ENCODE peak calls at places on chromosomes 2 and 18, in ten cellular contexts. One of them, this sample, is unnamed.

GRCh38 chr2:101426808-101427207 is 39.5 kb upstream of the CREG2 start:
- DNase-seq in PC-9: no peak
- DNase-seq in left lung: no peak
- DNase-seq in left ventricle myocardium inferior: no peak
- DNase-seq in colonic mucosa: no peak
- DNase-seq in mucosa of descending colon: no peak
- DNase-seq in astrocyte of the cerebellum: no peak
- DNase-seq in CD4-positive, alpha-beta T cell: no peak
- DNase-seq in tibial nerve: no peak
- DNase-seq in fibroblast of mammary gland: no peak
- DNase-seq in this sample: no peak

GRCh38 chr2:147660680-147661079 is 184.1 kb upstream of the ACVR2A start:
- DNase-seq in PC-9: no peak
- DNase-seq in left lung: no peak
- DNase-seq in left ventricle myocardium inferior: no peak
- DNase-seq in colonic mucosa: no peak
- DNase-seq in mucosa of descending colon: no peak
- DNase-seq in astrocyte of the cerebellum: no peak
- DNase-seq in CD4-positive, alpha-beta T cell: no peak
- DNase-seq in tibial nerve: no peak
- DNase-seq in fibroblast of mammary gland: no peak
- DNase-seq in this sample: no peak

GRCh38 chr2:27715318-27716165 is 51.9 kb downstream of the SLC4A1AP start:
- DNase-seq in PC-9: peak; percentile 78
- DNase-seq in left lung: peak; percentile 76
- DNase-seq in left ventricle myocardium inferior: peak; percentile 79
- DNase-seq in colonic mucosa: no peak
- DNase-seq in mucosa of descending colon: no peak
- DNase-seq in astrocyte of the cerebellum: no peak
- DNase-seq in CD4-positive, alpha-beta T cell: no peak
- DNase-seq in tibial nerve: no peak
- DNase-seq in fibroblast of mammary gland: peak; percentile 58
- DNase-seq in this sample: no peak

GRCh38 chr2:208186465-208186864 is 3.4 kb downstream of the C2orf80 start:
- DNase-seq in PC-9: no peak
- DNase-seq in left lung: no peak
- DNase-seq in left ventricle myocardium inferior: no peak
- DNase-seq in colonic mucosa: no peak
- DNase-seq in mucosa of descending colon: no peak
- DNase-seq in astrocyte of the cerebellum: no peak
- DNase-seq in CD4-positive, alpha-beta T cell: no peak
- DNase-seq in tibial nerve: no peak
- DNase-seq in fibroblast of mammary gland: no peak
- DNase-seq in this sample: no peak

GRCh38 chr2:36615214-36615613 is 17.2 kb upstream of the FEZ2 start:
- DNase-seq in PC-9: no peak
- DNase-seq in left lung: no peak
- DNase-seq in left ventricle myocardium inferior: no peak
- DNase-seq in colonic mucosa: no peak
- DNase-seq in mucosa of descending colon: no peak
- DNase-seq in astrocyte of the cerebellum: no peak
- DNase-seq in CD4-positive, alpha-beta T cell: no peak
- DNase-seq in tibial nerve: no peak
- DNase-seq in fibroblast of mammary gland: peak; percentile 85
- DNase-seq in this sample: no peak

GRCh38 chr18:25935356-25935755 is 155.1 kb downstream of the SS18 start:
- DNase-seq in PC-9: no peak
- DNase-seq in left lung: no peak
- DNase-seq in left ventricle myocardium inferior: no peak
- DNase-seq in colonic mucosa: no peak
- DNase-seq in mucosa of descending colon: no peak
- DNase-seq in astrocyte of the cerebellum: no peak
- DNase-seq in CD4-positive, alpha-beta T cell: no peak
- DNase-seq in tibial nerve: no peak
- DNase-seq in fibroblast of mammary gland: no peak
- DNase-seq in this sample: no peak

GRCh38 chr2:9364791-9365497 is 58.4 kb downstream of the ITGB1BP1 start:
- DNase-seq in PC-9: peak; percentile 19
- DNase-seq in left lung: no peak
- DNase-seq in left ventricle myocardium inferior: no peak
- DNase-seq in colonic mucosa: no peak
- DNase-seq in mucosa of descending colon: no peak
- DNase-seq in astrocyte of the cerebellum: no peak
- DNase-seq in CD4-positive, alpha-beta T cell: no peak
- DNase-seq in tibial nerve: no peak
- DNase-seq in fibroblast of mammary gland: no peak
- DNase-seq in this sample: no peak

GRCh38 chr18:58180738-58181353 is 136.8 kb downstream of the NEDD4L start:
- DNase-seq in PC-9: peak; percentile 52
- DNase-seq in left lung: no peak
- DNase-seq in left ventricle myocardium inferior: no peak
- DNase-seq in colonic mucosa: peak; percentile 78
- DNase-seq in mucosa of descending colon: no peak
- DNase-seq in astrocyte of the cerebellum: no peak
- DNase-seq in CD4-positive, alpha-beta T cell: peak; percentile 61
- DNase-seq in tibial nerve: peak; percentile 78
- DNase-seq in fibroblast of mammary gland: peak; percentile 53
- DNase-seq in this sample: peak; percentile 34

GRCh38 chr18:67589325-67589724 is 72.8 kb upstream of the DSEL start:
- DNase-seq in PC-9: no peak
- DNase-seq in left lung: no peak
- DNase-seq in left ventricle myocardium inferior: no peak
- DNase-seq in colonic mucosa: no peak
- DNase-seq in mucosa of descending colon: no peak
- DNase-seq in astrocyte of the cerebellum: no peak
- DNase-seq in CD4-positive, alpha-beta T cell: no peak
- DNase-seq in tibial nerve: no peak
- DNase-seq in fibroblast of mammary gland: no peak
- DNase-seq in this sample: no peak

GRCh38 chr18:62523631-62524442 is 1.0 kb downstream of the ZCCHC2 start:
- DNase-seq in PC-9: peak; percentile 15
- DNase-seq in left lung: peak; percentile 91
- DNase-seq in left ventricle myocardium inferior: peak; percentile 33
- DNase-seq in colonic mucosa: peak; percentile 38
- DNase-seq in mucosa of descending colon: peak; percentile 81
- DNase-seq in astrocyte of the cerebellum: no peak
- DNase-seq in CD4-positive, alpha-beta T cell: peak; percentile 55
- DNase-seq in tibial nerve: peak; percentile 15
- DNase-seq in fibroblast of mammary gland: peak; percentile 45
- DNase-seq in this sample: peak; percentile 47

GRCh38 chr2:148594216-148594615 is 50.3 kb upstream of the EPC2 start:
- DNase-seq in PC-9: peak; percentile 20
- DNase-seq in left lung: no peak
- DNase-seq in left ventricle myocardium inferior: no peak
- DNase-seq in colonic mucosa: no peak
- DNase-seq in mucosa of descending colon: no peak
- DNase-seq in astrocyte of the cerebellum: no peak
- DNase-seq in CD4-positive, alpha-beta T cell: no peak
- DNase-seq in tibial nerve: no peak
- DNase-seq in fibroblast of mammary gland: no peak
- DNase-seq in this sample: no peak

GRCh38 chr18:80247403-80247916 is at the start of gene PARD6G:
- DNase-seq in PC-9: peak; percentile 11
- DNase-seq in left lung: peak; percentile 91
- DNase-seq in left ventricle myocardium inferior: peak; percentile 85
- DNase-seq in colonic mucosa: peak; percentile 84
- DNase-seq in mucosa of descending colon: peak; percentile 77
- DNase-seq in astrocyte of the cerebellum: peak; percentile 33
- DNase-seq in CD4-positive, alpha-beta T cell: peak; percentile 58
- DNase-seq in tibial nerve: peak; percentile 61
- DNase-seq in fibroblast of mammary gland: peak; percentile 47
- DNase-seq in this sample: no peak

GRCh38 chr18:67183398-67183797 is 333.1 kb downstream of the DSEL start:
- DNase-seq in PC-9: no peak
- DNase-seq in left lung: no peak
- DNase-seq in left ventricle myocardium inferior: no peak
- DNase-seq in colonic mucosa: no peak
- DNase-seq in mucosa of descending colon: no peak
- DNase-seq in astrocyte of the cerebellum: no peak
- DNase-seq in CD4-positive, alpha-beta T cell: no peak
- DNase-seq in tibial nerve: no peak
- DNase-seq in fibroblast of mammary gland: no peak
- DNase-seq in this sample: no peak

GRCh38 chr2:45722477-45722876 is 71.0 kb downstream of the PRKCE start:
- DNase-seq in PC-9: no peak
- DNase-seq in left lung: no peak
- DNase-seq in left ventricle myocardium inferior: no peak
- DNase-seq in colonic mucosa: no peak
- DNase-seq in mucosa of descending colon: no peak
- DNase-seq in astrocyte of the cerebellum: no peak
- DNase-seq in CD4-positive, alpha-beta T cell: no peak
- DNase-seq in tibial nerve: no peak
- DNase-seq in fibroblast of mammary gland: no peak
- DNase-seq in this sample: no peak
- TF ChIP-seq CTCF in PC-9: no peak
- TF ChIP-seq CTCF in left lung: no peak
- TF ChIP-seq CTCF in left ventricle myocardium inferior: no peak
- TF ChIP-seq CTCF in colonic mucosa: no peak
- TF ChIP-seq CTCF in mucosa of descending colon: no peak
- TF ChIP-seq CTCF in astrocyte of the cerebellum: no peak
- TF ChIP-seq CTCF in CD4-positive, alpha-beta T cell: no peak
- TF ChIP-seq CTCF in tibial nerve: no peak
- TF ChIP-seq CTCF in fibroblast of mammary gland: no peak
- TF ChIP-seq CTCF in this sample: no peak

GRCh38 chr18:50075772-50076171 is 119.2 kb downstream of the MYO5B start:
- DNase-seq in PC-9: no peak
- DNase-seq in left lung: no peak
- DNase-seq in left ventricle myocardium inferior: no peak
- DNase-seq in colonic mucosa: no peak
- DNase-seq in mucosa of descending colon: no peak
- DNase-seq in astrocyte of the cerebellum: no peak
- DNase-seq in CD4-positive, alpha-beta T cell: no peak
- DNase-seq in tibial nerve: no peak
- DNase-seq in fibroblast of mammary gland: no peak
- DNase-seq in this sample: no peak
- TF ChIP-seq CTCF in PC-9: no peak
- TF ChIP-seq CTCF in left lung: no peak
- TF ChIP-seq CTCF in left ventricle myocardium inferior: no peak
- TF ChIP-seq CTCF in colonic mucosa: no peak
- TF ChIP-seq CTCF in mucosa of descending colon: no peak
- TF ChIP-seq CTCF in astrocyte of the cerebellum: no peak
- TF ChIP-seq CTCF in CD4-positive, alpha-beta T cell: no peak
- TF ChIP-seq CTCF in tibial nerve: no peak
- TF ChIP-seq CTCF in fibroblast of mammary gland: no peak
- TF ChIP-seq CTCF in this sample: no peak

GRCh38 chr18:14085770-14086458 is 46.3 kb downstream of the ZNF519 start:
- DNase-seq in PC-9: no peak
- DNase-seq in left lung: no peak
- DNase-seq in left ventricle myocardium inferior: no peak
- DNase-seq in colonic mucosa: no peak
- DNase-seq in mucosa of descending colon: no peak
- DNase-seq in astrocyte of the cerebellum: no peak
- DNase-seq in CD4-positive, alpha-beta T cell: no peak
- DNase-seq in tibial nerve: no peak
- DNase-seq in fibroblast of mammary gland: no peak
- DNase-seq in this sample: no peak

GRCh38 chr18:14089176-14089575 is 43.1 kb downstream of the ZNF519 start:
- DNase-seq in PC-9: no peak
- DNase-seq in left lung: no peak
- DNase-seq in left ventricle myocardium inferior: no peak
- DNase-seq in colonic mucosa: no peak
- DNase-seq in mucosa of descending colon: no peak
- DNase-seq in astrocyte of the cerebellum: no peak
- DNase-seq in CD4-positive, alpha-beta T cell: no peak
- DNase-seq in tibial nerve: no peak
- DNase-seq in fibroblast of mammary gland: no peak
- DNase-seq in this sample: no peak

GRCh38 chr18:14089781-14090180 is 42.5 kb downstream of the ZNF519 start:
- DNase-seq in PC-9: peak; percentile 27
- DNase-seq in left lung: no peak
- DNase-seq in left ventricle myocardium inferior: no peak
- DNase-seq in colonic mucosa: no peak
- DNase-seq in mucosa of descending colon: no peak
- DNase-seq in astrocyte of the cerebellum: no peak
- DNase-seq in CD4-positive, alpha-beta T cell: no peak
- DNase-seq in tibial nerve: no peak
- DNase-seq in fibroblast of mammary gland: peak; percentile 2
- DNase-seq in this sample: no peak

DNA sequence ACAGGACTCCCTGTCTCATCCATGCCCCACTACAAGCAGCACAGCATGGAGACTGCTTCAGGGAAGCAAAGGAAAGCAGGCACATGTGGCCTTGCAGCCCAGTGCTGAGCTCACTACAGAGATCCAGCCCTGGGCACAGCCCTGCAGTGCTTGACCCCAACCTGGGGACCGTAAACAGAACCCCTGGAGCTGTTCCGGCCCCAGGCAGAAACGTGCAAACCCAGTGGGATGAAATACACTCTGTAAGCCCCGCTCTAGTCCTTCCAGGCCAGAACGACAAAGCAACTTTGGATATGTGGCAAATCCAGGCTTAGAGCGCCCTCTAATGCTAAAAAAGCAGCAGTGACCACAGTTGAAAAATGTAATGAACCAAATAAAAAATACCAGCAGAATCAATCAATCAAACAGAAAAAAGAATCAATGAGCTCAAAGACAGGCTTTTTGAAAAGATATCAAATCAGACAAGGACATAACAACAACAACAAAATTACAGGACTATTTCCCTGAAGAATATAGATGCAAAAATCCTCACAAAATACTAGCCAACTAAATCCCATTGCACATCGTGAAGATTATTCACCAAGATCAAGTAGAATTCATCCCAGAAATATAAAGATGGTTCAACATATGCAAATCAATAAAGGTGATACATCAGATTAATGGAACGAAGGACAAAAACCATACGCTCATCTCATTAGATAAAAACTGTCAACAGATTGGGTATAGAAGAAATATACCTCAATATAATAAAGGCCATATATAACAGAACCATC is 45.6 kb downstream of the ZNF519 start:
- DNase-seq in PC-9: peak; percentile 19
- DNase-seq in left lung: no peak
- DNase-seq in left ventricle myocardium inferior: no peak
- DNase-seq in colonic mucosa: no peak
- DNase-seq in mucosa of descending colon: no peak
- DNase-seq in astrocyte of the cerebellum: no peak
- DNase-seq in CD4-positive, alpha-beta T cell: no peak
- DNase-seq in tibial nerve: no peak
- DNase-seq in fibroblast of mammary gland: peak; percentile 53
- DNase-seq in this sample: no peak
- TF ChIP-seq CTCF in PC-9: peak; percentile 84
- TF ChIP-seq CTCF in left lung: peak; percentile 47
- TF ChIP-seq CTCF in left ventricle myocardium inferior: peak; percentile 66
- TF ChIP-seq CTCF in colonic mucosa: peak; percentile 51
- TF ChIP-seq CTCF in mucosa of descending colon: peak; percentile 27
- TF ChIP-seq CTCF in astrocyte of the cerebellum: peak; percentile 68
- TF ChIP-seq CTCF in CD4-positive, alpha-beta T cell: no peak
- TF ChIP-seq CTCF in tibial nerve: peak; percentile 21
- TF ChIP-seq CTCF in fibroblast of mammary gland: peak; percentile 77
- TF ChIP-seq CTCF in this sample: no peak

DNA sequence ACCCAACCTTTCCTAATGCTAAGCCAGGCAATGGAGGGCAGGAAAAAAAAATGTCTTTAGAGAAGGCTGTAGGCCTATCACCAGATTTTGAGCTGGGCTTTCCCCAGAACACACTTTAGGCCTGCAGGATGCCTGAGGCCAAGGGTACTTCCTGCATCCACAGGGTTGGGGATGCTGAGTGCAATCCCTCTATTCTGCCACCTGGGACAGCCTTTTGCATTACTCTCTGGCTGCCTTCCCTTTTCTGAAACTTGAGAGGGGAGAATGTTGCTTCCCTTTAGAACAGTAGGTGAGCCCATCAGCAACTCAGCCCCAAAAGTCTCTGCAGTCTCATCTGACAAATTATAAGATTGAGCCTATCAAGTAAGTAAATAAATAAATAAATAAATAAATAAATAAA is 195.2 kb downstream of the SLC8A1 start:
- DNase-seq in PC-9: no peak
- DNase-seq in left lung: no peak
- DNase-seq in left ventricle myocardium inferior: no peak
- DNase-seq in colonic mucosa: no peak
- DNase-seq in mucosa of descending colon: no peak
- DNase-seq in astrocyte of the cerebellum: no peak
- DNase-seq in CD4-positive, alpha-beta T cell: no peak
- DNase-seq in tibial nerve: no peak
- DNase-seq in fibroblast of mammary gland: no peak
- DNase-seq in this sample: no peak
- TF ChIP-seq CTCF in PC-9: peak; percentile 53
- TF ChIP-seq CTCF in left lung: no peak
- TF ChIP-seq CTCF in left ventricle myocardium inferior: peak; percentile 18
- TF ChIP-seq CTCF in colonic mucosa: no peak
- TF ChIP-seq CTCF in mucosa of descending colon: no peak
- TF ChIP-seq CTCF in astrocyte of the cerebellum: peak; percentile 51
- TF ChIP-seq CTCF in CD4-positive, alpha-beta T cell: no peak
- TF ChIP-seq CTCF in tibial nerve: no peak
- TF ChIP-seq CTCF in fibroblast of mammary gland: peak; percentile 34
- TF ChIP-seq CTCF in this sample: no peak

This sample was measured in natural killer cell.